ENCODE peak calls at places on chromosomes 6 and 20, in nine cellular contexts. T is stomach, Q is lung, Z is nephron progenitor cell, H is NCI-H1092, R is GM19239, X is kidney glomerular epithelial cell, V is ACHN, K is neural crest cell. N is an unnamed sample.

GRCh38 chr6:5665173-5665572 is 341.6 kb downstream of the NRN1 start:
- DNase-seq in T (no peak), K (no peak), H (no peak), Q (no peak), X (no peak), V (no peak), R (no peak), Z (no peak), N (no peak)

GRCh38 chr6:158815915-158816314 is 3.3 kb downstream of the EZR start:
- DNase-seq in V (no peak), H (no peak), Z (no peak), Q (no peak), T (no peak), K (no peak), X (no peak), R (no peak), N (no peak)

GRCh38 chr20:22227301-22227700 is 357.1 kb downstream of the FOXA2 start:
- DNase-seq in Z (no peak), K (no peak), T (no peak), H (no peak), V (no peak), Q (no peak), X (no peak), R (no peak), N (peak)

GRCh38 chr6:30951907-30952469 is 11.2 kb downstream of the MUCL3 start:
- DNase-seq in R (no peak), V (no peak), Z (no peak), Q (no peak), H (no peak), T (no peak), K (no peak), X (no peak), N (no peak)

GRCh38 chr6:43200541-43200940 is 18.5 kb downstream of the CUL9 start:
- DNase-seq in Z (no peak), K (no peak), V (no peak), T (no peak), R (no peak), X (no peak), Q (no peak), H (no peak), N (no peak)

GRCh38 chr6:147740326-147740725 is 231.8 kb downstream of the SAMD5 start:
- DNase-seq in H (no peak), Q (no peak), K (no peak), V (no peak), T (no peak), X (no peak), R (no peak), Z (no peak), N (no peak)

GRCh38 chr6:42120895-42121865 is 21.2 kb downstream of the C6orf132 start:
- DNase-seq in Z (no peak), Q (peak), R (no peak), T (no peak), H (no peak), K (no peak), X (peak), V (peak), N (no peak)

GRCh38 chr20:41086402-41087324 is 50.7 kb upstream of the PLCG1 start:
- DNase-seq in K (no peak), R (no peak), V (no peak), T (no peak), H (peak), Z (no peak), Q (no peak), X (no peak), N (no peak)

GRCh38 chr6:77034161-77034560 is 429.1 kb downstream of the HTR1B start:
- DNase-seq in H (no peak), R (no peak), Z (no peak), V (peak), Q (no peak), K (no peak), X (peak), T (no peak), N (no peak)

GRCh38 chr6:161251345-161251744 is 22.5 kb downstream of the AGPAT4 start:
- DNase-seq in K (no peak), H (no peak), Z (no peak), R (no peak), X (no peak), V (no peak), T (no peak), Q (no peak), N (no peak)

GRCh38 chr6:166671434-166672061 is 44.5 kb upstream of the RPS6KA2 start:
- DNase-seq in V (no peak), Q (no peak), H (no peak), Z (peak), X (no peak), T (no peak), R (no peak), K (no peak), N (no peak)

GRCh38 chr20:51354191-51354768 is 188.2 kb downstream of the NFATC2 start:
- DNase-seq in R (no peak), K (no peak), H (no peak), Z (no peak), X (peak), T (no peak), V (no peak), Q (no peak), N (peak)

GRCh38 chr6:138833819-138834539 is 38.1 kb downstream of the ECT2L start:
- DNase-seq in T (peak), Z (no peak), R (no peak), Q (no peak), H (peak), X (no peak), K (no peak), V (no peak), N (no peak)

GRCh38 chr6:18293192-18293904 is 29.0 kb upstream of the DEK start:
- DNase-seq in Z (no peak), Q (no peak), K (no peak), H (no peak), X (no peak), V (peak), R (no peak), T (no peak), N (peak)

GRCh38 chr6:110140650-110141049 is 38.8 kb downstream of the WASF1 start:
- DNase-seq in Z (no peak), T (no peak), V (peak), R (no peak), K (no peak), H (no peak), X (no peak), Q (no peak), N (no peak)

GRCh38 chr6:56050530-56050929 is 175.1 kb upstream of the BMP5 start:
- DNase-seq in X (no peak), V (no peak), Q (no peak), R (no peak), H (no peak), T (no peak), Z (no peak), K (no peak), N (no peak)

GRCh38 chr20:37890108-37890507 is 12.8 kb upstream of the VSTM2L start:
- DNase-seq in T (no peak), Q (no peak), V (no peak), Z (no peak), H (no peak), K (no peak), X (no peak), R (no peak), N (no peak)

GRCh38 chr6:61977116-61977515 is 308.9 kb downstream of the KHDRBS2 start:
- DNase-seq in Q (no peak), Z (no peak), R (no peak), H (no peak), K (no peak), V (no peak), X (no peak), T (no peak), N (no peak)

GRCh38 chr20:32484221-32485125 is 100.7 kb downstream of the NOL4L start:
- DNase-seq in Z (peak), V (peak), T (peak), R (no peak), H (no peak), K (peak), Q (no peak), X (no peak), N (peak)

GRCh38 chr20:17856837-17857605 is 111.6 kb downstream of the SNX5 start:
- DNase-seq in X (no peak), Q (no peak), H (no peak), R (no peak), K (no peak), V (no peak), Z (no peak), T (no peak), N (no peak)

GRCh38 chr20:23995905-23996666 is 7.5 kb upstream of the GGTLC1 start:
- DNase-seq in K (peak), R (peak), Z (peak), X (peak), V (peak), Q (no peak), T (peak), H (peak), N (peak)

GRCh38 chr6:14863896-14864850 is 381.7 kb upstream of the JARID2 start:
- DNase-seq in Z (no peak), T (no peak), H (no peak), R (no peak), K (no peak), V (no peak), Q (no peak), X (peak), N (no peak)

GRCh38 chr6:106501836-106502447 is 127.4 kb downstream of the RTN4IP1 start:
- DNase-seq in K (no peak), T (no peak), V (no peak), Z (no peak), X (no peak), R (no peak), Q (no peak), H (no peak), N (no peak)

GRCh38 chr6:44829811-44830210 is 442.3 kb downstream of the CDC5L start:
- DNase-seq in V (no peak), Q (no peak), R (no peak), T (no peak), K (no peak), H (no peak), Z (no peak), X (no peak), N (no peak)

GRCh38 chr6:36544228-36544627 is 3.1 kb downstream of the STK38 start:
- DNase-seq in Z (no peak), X (no peak), V (no peak), K (no peak), R (no peak), T (no peak), Q (no peak), H (no peak), N (no peak)

GRCh38 chr6:159061805-159062563 is 17.2 kb upstream of the TAGAP start:
- DNase-seq in H (no peak), V (no peak), T (no peak), Z (no peak), R (no peak), X (no peak), Q (no peak), K (no peak), N (no peak)

GRCh38 chr6:20717743-20718142 is 183.5 kb downstream of the CDKAL1 start:
- DNase-seq in Q (no peak), X (no peak), Z (no peak), K (no peak), V (no peak), T (no peak), H (no peak), R (no peak), N (no peak)

GRCh38 chr6:14728396-14729024 is 517.4 kb upstream of the JARID2 start:
- DNase-seq in Z (no peak), V (no peak), R (no peak), K (no peak), X (no peak), H (no peak), Q (peak), T (no peak), N (peak)